ENCODE peak calls at places on chromosomes 7 and 10, in four cellular contexts. Y is HepG2, M is SK-N-SH, Q is K562. U is an unnamed sample.

GRCh38 chr7:155451522-155452239 is 6.2 kb upstream of the EN2 start:
- DNase-seq in Y (no peak), M (no peak), Q (no peak), U (no peak)

GRCh38 chr10:9437131-9437530 is 1382.6 kb downstream of the GATA3 start:
- DNase-seq in Y (no peak), M (no peak), Q (no peak), U (no peak)

GRCh38 chr10:122265896-122266295 is 5.2 kb upstream of the BTBD16 start:
- DNase-seq in Y (no peak), M (no peak), Q (no peak), U (no peak)

GRCh38 chr7:46463170-46463569 is 542.1 kb upstream of the IGFBP3 start:
- DNase-seq in Y (no peak), M (no peak), Q (no peak), U (no peak)

GRCh38 chr7:152145853-152146466 is 120.5 kb downstream of the GALNT11 start:
- DNase-seq in Y (peak), M (peak), Q (no peak), U (no peak)

GRCh38 chr10:49268185-49268584 is 30.8 kb upstream of the C10orf71 start:
- DNase-seq in Y (no peak), M (no peak), Q (no peak), U (no peak)

GRCh38 chr10:59905066-59905734 is 1.2 kb downstream of the CCDC6 start:
- DNase-seq in Y (no peak), M (peak), Q (no peak), U (no peak)

GRCh38 chr7:112510032-112510742 is 29.4 kb downstream of the LSMEM1 start:
- DNase-seq in Y (no peak), M (no peak), Q (no peak), U (peak)

GRCh38 chr10:16445770-16446469 is 9.1 kb downstream of the PTER start:
- DNase-seq in Y (no peak), M (no peak), Q (no peak), U (no peak)

GRCh38 chr10:30057421-30057841 is 2.0 kb downstream of the JCAD start:
- DNase-seq in Y (no peak), M (no peak), Q (no peak), U (no peak)

GRCh38 chr7:155440018-155440410 is 17.9 kb upstream of the EN2 start:
- DNase-seq in Y (no peak), M (no peak), Q (no peak), U (no peak)

GRCh38 chr7:91285966-91286365 is 21.7 kb downstream of the FZD1 start:
- DNase-seq in Y (no peak), M (no peak), Q (no peak), U (no peak)

GRCh38 chr10:73110345-73110849 is at the start of gene NUDT13:
- DNase-seq in Y (peak), M (peak), Q (peak), U (peak)

GRCh38 chr10:117823980-117824379 is 222.8 kb downstream of the RAB11FIP2 start:
- DNase-seq in Y (no peak), M (no peak), Q (no peak), U (no peak)

GRCh38 chr7:76011437-76011836 is 17.0 kb upstream of the TMEM120A start:
- DNase-seq in Y (no peak), M (no peak), Q (peak), U (no peak)

GRCh38 chr10:79349766-79350406 is 2.6 kb downstream of the PPIF start:
- DNase-seq in Y (no peak), M (no peak), Q (peak), U (no peak)

GRCh38 chr10:130497056-130498010 is 361.1 kb downstream of the GLRX3 start:
- DNase-seq in Y (no peak), M (no peak), Q (no peak), U (no peak)

GRCh38 chr7:36670585-36671431 is 53.5 kb downstream of the AOAH start:
- DNase-seq in Y (peak), M (peak), Q (peak), U (peak)

GRCh38 chr10:43417950-43418768 is 9.2 kb upstream of the HNRNPF start:
- DNase-seq in Y (peak), M (no peak), Q (peak), U (peak)

GRCh38 chr10:69994262-69994661 is 58.4 kb upstream of the MACROH2A2 start:
- DNase-seq in Y (peak), M (peak), Q (peak), U (no peak)
- TF ChIP-seq GABPA in Y (no peak), M (no peak), Q (no peak), U (no peak)

DNA sequence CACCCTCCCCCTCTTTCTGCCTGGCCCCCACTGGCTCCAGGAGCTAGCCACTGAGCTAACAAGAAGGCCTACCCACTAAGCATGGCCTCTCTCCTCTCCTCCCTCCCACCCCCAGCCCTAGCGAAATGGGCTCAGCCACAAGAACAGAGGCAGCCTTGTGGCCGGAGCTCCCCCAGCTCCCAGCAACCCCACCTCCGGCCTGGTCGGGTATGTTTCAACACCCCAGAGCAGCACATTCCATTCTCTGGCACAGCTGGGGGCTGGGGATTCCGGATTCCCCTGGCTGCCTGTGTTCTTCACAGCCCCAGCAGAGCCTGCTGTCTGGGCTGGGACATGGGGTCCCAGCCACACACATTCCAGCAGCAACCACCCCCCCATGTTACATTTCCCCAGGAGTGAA is 9.0 kb downstream of the SFRP5 start:
- DNase-seq in Y (peak), M (no peak), Q (no peak), U (no peak)
- TF ChIP-seq SMC3 in Y (no peak), M (no peak), Q (no peak), U (no peak)

GRCh38 chr10:34476607-34477006 is 338.5 kb downstream of the PARD3 start:
- DNase-seq in Y (no peak), M (no peak), Q (no peak), U (no peak)

GRCh38 chr10:34473174-34474059 is 341.7 kb downstream of the PARD3 start:
- DNase-seq in Y (no peak), M (no peak), Q (no peak), U (no peak)

GRCh38 chr10:34474555-34474954 is 340.5 kb downstream of the PARD3 start:
- DNase-seq in Y (no peak), M (no peak), Q (no peak), U (no peak)

GRCh38 chr10:34475222-34475621 is 339.9 kb downstream of the PARD3 start:
- DNase-seq in Y (no peak), M (no peak), Q (no peak), U (no peak)

GRCh38 chr10:34474060-34474376 is 341.1 kb downstream of the PARD3 start:
- DNase-seq in Y (peak), M (no peak), Q (no peak), U (no peak)
- TF ChIP-seq GABPA in Y (no peak), M (no peak), Q (no peak), U (no peak)

GRCh38 chr10:132885451-132886210 is 56.7 kb downstream of the CFAP46 start:
- DNase-seq in Y (no peak), M (no peak), Q (no peak), U (no peak)
- TF ChIP-seq SMC3 in Y (no peak), M (no peak), Q (no peak), U (no peak)

GRCh38 chr7:119572541-119572940 is 700.4 kb upstream of the KCND2 start:
- DNase-seq in Y (no peak), M (no peak), Q (no peak), U (no peak)
- TF ChIP-seq GABPA in Y (no peak), M (no peak), Q (no peak), U (no peak)

DNA sequence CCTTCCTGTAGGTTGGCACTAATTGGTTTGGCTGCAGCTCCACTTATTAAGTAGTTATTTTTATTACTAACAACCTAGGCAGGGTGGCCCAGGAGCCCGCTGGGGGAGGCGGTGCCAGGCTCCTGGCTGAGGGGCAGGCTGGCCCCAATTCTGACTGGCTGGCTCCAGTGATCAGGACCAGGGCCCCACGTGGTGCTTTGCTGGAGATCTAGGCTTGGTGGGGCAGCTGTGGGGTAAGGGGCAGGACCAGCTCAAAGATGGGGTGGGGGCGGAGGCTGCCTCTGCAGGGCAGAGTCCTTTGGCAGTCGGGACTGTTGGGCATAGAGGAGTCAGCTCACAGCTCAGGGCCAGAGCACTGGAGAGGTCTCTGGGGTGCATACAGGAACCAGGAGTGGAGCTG is 2.4 kb downstream of the ASL start:
- DNase-seq in Y (no peak), M (no peak), Q (no peak), U (no peak)
- TF ChIP-seq SMC3 in Y (no peak), M (no peak), Q (no peak), U (no peak)

DNA sequence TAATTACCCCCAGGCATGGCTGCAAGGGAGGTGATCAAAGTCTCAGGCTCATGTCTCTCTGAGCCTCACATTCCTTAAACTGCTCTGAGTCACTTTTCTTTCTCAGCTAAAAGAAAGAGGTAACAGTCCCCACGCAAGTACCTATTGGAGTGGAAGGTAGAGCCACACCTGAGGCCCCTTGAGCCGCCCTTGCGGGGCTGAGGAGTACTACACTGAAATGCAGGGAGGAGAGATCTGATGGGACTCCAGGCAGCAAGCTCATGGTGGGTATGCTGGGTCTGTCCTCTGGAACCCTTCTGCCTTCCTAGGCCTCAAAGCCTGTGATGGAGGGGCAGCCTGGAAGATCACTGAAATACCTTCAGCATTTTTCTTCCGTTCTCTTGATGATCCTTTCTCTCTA is 960.0 kb downstream of the DNAJB9 start:
- DNase-seq in Y (no peak), M (no peak), Q (no peak), U (no peak)
- TF ChIP-seq GABPA in Y (no peak), M (no peak), Q (no peak), U (no peak)